ENCODE peak calls at places on chromosomes 1 and 21, in seven cellular contexts. W is A673, I is heart left ventricle, E is adrenal gland, L is HCT116, O is vagina, K is HAP-1. M is an unnamed sample.

GRCh38 chr1:181390350-181391080 is 92.8 kb upstream of the CACNA1E start:
- DNase-seq in W (no peak), I (no peak), E (no peak), L (no peak), O (no peak), K (no peak), M (no peak)

GRCh38 chr1:59446257-59446901 is 149.5 kb downstream of the FGGY start:
- DNase-seq in W (peak; percentile 69), I (no peak), E (no peak), L (no peak), O (no peak), K (no peak), M (peak; percentile 29)

GRCh38 chr1:146032613-146033219 is 11.2 kb upstream of the HJV start:
- DNase-seq in W (peak; percentile 77), I (no peak), E (no peak), L (peak; percentile 48), O (no peak), K (peak; percentile 57), M (peak; percentile 62)

GRCh38 chr1:51799372-51799771 is 79.2 kb downstream of the NRDC start:
- DNase-seq in W (no peak), I (no peak), E (no peak), L (no peak), O (no peak), K (no peak), M (no peak)

GRCh38 chr1:29145739-29146437 is 22.2 kb upstream of the TMEM200B start:
- DNase-seq in W (no peak), I (no peak), E (peak; percentile 59), L (no peak), O (no peak), K (no peak), M (no peak)

GRCh38 chr1:10338047-10338446 is 60.8 kb upstream of the PGD start:
- DNase-seq in W (peak; percentile 59), I (peak; percentile 52), E (peak; percentile 53), L (peak; percentile 16), O (no peak), K (peak; percentile 22), M (peak; percentile 61)

GRCh38 chr1:224684920-224685547 is 68.9 kb downstream of the CNIH3 start:
- DNase-seq in W (peak; percentile 56), I (no peak), E (peak; percentile 41), L (no peak), O (no peak), K (peak; percentile 30), M (no peak)

GRCh38 chr1:185526318-185527307 is 207.6 kb upstream of the HMCN1 start:
- DNase-seq in W (no peak), I (no peak), E (no peak), L (no peak), O (no peak), K (no peak), M (no peak)

GRCh38 chr1:117095237-117095636 is 26.3 kb downstream of the TRIM45 start:
- DNase-seq in W (peak; percentile 56), I (no peak), E (no peak), L (no peak), O (no peak), K (no peak), M (no peak)

GRCh38 chr21:29658934-29659203 is 280.9 kb downstream of the GRIK1 start:
- DNase-seq in W (no peak), I (no peak), E (no peak), L (no peak), O (no peak), K (no peak), M (no peak)

GRCh38 chr1:177883581-177883980 is 86.3 kb downstream of the SEC16B start:
- DNase-seq in W (no peak), I (no peak), E (no peak), L (no peak), O (no peak), K (no peak), M (no peak)

GRCh38 chr1:117284408-117285215 is 73.9 kb upstream of the VTCN1 start:
- DNase-seq in W (peak; percentile 80), I (no peak), E (peak; percentile 21), L (peak; percentile 57), O (no peak), K (peak; percentile 68), M (peak; percentile 88)

GRCh38 chr1:10979483-10979920 is 33.0 kb upstream of the TARDBP start:
- DNase-seq in W (no peak), I (peak; percentile 65), E (no peak), L (no peak), O (no peak), K (peak; percentile 8), M (no peak)

GRCh38 chr1:209743145-209743482 is 12.7 kb upstream of the TRAF3IP3 start:
- DNase-seq in W (no peak), I (peak; percentile 70), E (peak; percentile 52), L (no peak), O (no peak), K (no peak), M (no peak)

GRCh38 chr1:98723574-98723973 is 62.1 kb downstream of the SNX7 start:
- DNase-seq in W (no peak), I (no peak), E (no peak), L (no peak), O (no peak), K (no peak), M (no peak)

GRCh38 chr1:231265379-231265778 is 24.4 kb downstream of the GNPAT start:
- DNase-seq in W (no peak), I (no peak), E (no peak), L (no peak), O (no peak), K (no peak), M (no peak)

GRCh38 chr1:2258996-2259395 is 30.9 kb downstream of the SKI start:
- DNase-seq in W (no peak), I (no peak), E (no peak), L (no peak), O (no peak), K (no peak), M (no peak)

GRCh38 chr1:6343506-6344405 is 49.8 kb downstream of the ACOT7 start:
- DNase-seq in W (peak; percentile 87), I (peak; percentile 67), E (peak; percentile 76), L (peak; percentile 45), O (no peak), K (peak; percentile 36), M (peak; percentile 78)

GRCh38 chr1:32208891-32209309 is at the start of gene DCDC2B:
- DNase-seq in W (peak; percentile 46), I (peak; percentile 63), E (peak; percentile 80), L (no peak), O (no peak), K (no peak), M (peak; percentile 62)

GRCh38 chr1:21706151-21706835 is 37.1 kb upstream of the RAP1GAP start:
- DNase-seq in W (peak; percentile 76), I (no peak), E (no peak), L (no peak), O (no peak), K (peak; percentile 57), M (peak; percentile 79)

GRCh38 chr1:15755021-15755642 is 3.5 kb upstream of the FBLIM1 start:
- DNase-seq in W (no peak), I (no peak), E (no peak), L (no peak), O (no peak), K (no peak), M (no peak)

GRCh38 chr1:235601087-235601486 is 48.5 kb downstream of the GNG4 start:
- DNase-seq in W (peak; percentile 22), I (no peak), E (peak; percentile 46), L (no peak), O (no peak), K (peak; percentile 20), M (peak; percentile 41)

GRCh38 chr1:51642739-51643142 is 25.8 kb downstream of the OSBPL9 start:
- DNase-seq in W (peak; percentile 45), I (no peak), E (no peak), L (no peak), O (no peak), K (peak; percentile 72), M (peak; percentile 76)

GRCh38 chr1:112393634-112393976 is 2.4 kb upstream of the CTTNBP2NL start:
- DNase-seq in W (no peak), I (peak; percentile 43), E (peak; percentile 30), L (no peak), O (no peak), K (no peak), M (no peak)
- H3K4me1 ChIP-seq in W (peaks cover 44% of the 10 kb centered on the region), I (peaks cover 73% of the 10 kb centered on the region), E (peaks cover 50% of the 10 kb centered on the region), L (peaks cover 53% of the 10 kb centered on the region), O (peaks cover 65% of the 10 kb centered on the region), K (peaks cover 31% of the 10 kb centered on the region), M (peaks cover 2% of the 10 kb centered on the region)

DNA sequence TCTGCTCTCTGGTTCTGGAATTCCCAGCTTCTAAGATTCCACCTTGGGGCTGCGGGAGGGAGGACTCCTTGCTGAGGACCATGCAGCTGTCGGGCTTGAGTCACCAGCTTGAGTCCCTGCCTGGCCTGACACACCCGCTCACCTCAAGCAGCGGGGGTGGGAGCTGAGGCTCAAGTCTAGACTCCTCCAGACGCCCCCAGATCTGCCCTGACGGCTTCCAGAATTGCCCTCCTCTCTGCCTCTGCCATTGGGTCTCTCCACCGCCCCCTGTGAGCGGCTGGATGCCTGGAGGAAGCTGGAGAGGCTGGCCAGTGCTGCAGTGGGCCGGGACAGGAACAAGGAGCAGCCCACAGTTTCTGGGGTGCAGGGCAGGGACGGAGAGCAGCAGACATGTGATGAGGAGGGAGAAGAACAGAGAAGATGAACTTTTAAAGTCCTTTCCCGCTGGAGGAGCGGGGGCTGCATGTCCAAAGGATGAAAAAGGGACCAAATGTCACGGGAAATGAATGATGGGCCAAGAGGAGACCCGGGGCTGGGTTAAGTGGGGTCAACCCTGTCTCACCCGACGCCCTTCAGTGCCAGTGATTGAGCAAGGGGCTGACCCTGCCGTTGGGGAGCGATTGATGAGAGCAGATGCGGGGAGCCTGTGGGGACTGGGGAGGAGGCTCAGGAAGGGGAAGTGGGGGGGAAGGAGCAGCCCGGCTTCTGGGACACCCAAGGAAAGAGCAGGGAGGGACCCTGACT is 13.5 kb downstream of the CRABP2 start:
- DNase-seq in W (no peak), I (no peak), E (no peak), L (no peak), O (no peak), K (peak; percentile 2), M (peak; percentile 77)
- H3K4me1 ChIP-seq in W (peaks cover 22% of the 10 kb centered on the region), I (peaks cover 19% of the 10 kb centered on the region), E (peaks cover 7% of the 10 kb centered on the region), L (peaks cover 70% of the 10 kb centered on the region), O (peaks cover 57% of the 10 kb centered on the region), K (peaks cover 28% of the 10 kb centered on the region), M (peaks cover 31% of the 10 kb centered on the region)

GRCh38 chr1:154952664-154953063 is 3.2 kb downstream of the PBXIP1 start:
- DNase-seq in W (no peak), I (no peak), E (peak; percentile 70), L (no peak), O (no peak), K (no peak), M (no peak)

GRCh38 chr1:154954541-154954940 is 1.4 kb downstream of the PBXIP1 start:
- DNase-seq in W (no peak), I (no peak), E (peak; percentile 19), L (no peak), O (no peak), K (no peak), M (no peak)

GRCh38 chr1:154953611-154954038 is 2.3 kb downstream of the PBXIP1 start:
- DNase-seq in W (no peak), I (no peak), E (peak; percentile 39), L (no peak), O (no peak), K (no peak), M (no peak)

GRCh38 chr1:154955039-154955717 is 721 bp downstream of the PBXIP1 start:
- DNase-seq in W (no peak), I (peak; percentile 38), E (peak; percentile 74), L (no peak), O (no peak), K (peak; percentile 45), M (peak; percentile 95)

GRCh38 chr1:154951901-154952657 is 3.8 kb downstream of the PBXIP1 start:
- DNase-seq in W (no peak), I (no peak), E (peak; percentile 40), L (no peak), O (no peak), K (no peak), M (no peak)
- H3K4me1 ChIP-seq in W (peaks cover 13% of the 10 kb centered on the region), I (peaks cover 42% of the 10 kb centered on the region), E (peaks cover 58% of the 10 kb centered on the region), L (peaks cover 22% of the 10 kb centered on the region), O (peaks cover 38% of the 10 kb centered on the region), K (peaks cover 19% of the 10 kb centered on the region), M (peaks cover 5% of the 10 kb centered on the region)

GRCh38 chr1:150972417-150972940 is 2.2 kb downstream of the CERS2 start:
- DNase-seq in W (no peak), I (no peak), E (no peak), L (no peak), O (no peak), K (no peak), M (no peak)
- H3K4me1 ChIP-seq in W (peaks cover 37% of the 10 kb centered on the region), I (peaks cover 57% of the 10 kb centered on the region), E (peaks cover 53% of the 10 kb centered on the region), L (peaks cover 53% of the 10 kb centered on the region), O (peaks cover 49% of the 10 kb centered on the region), K (peaks cover 24% of the 10 kb centered on the region), M (peaks cover 31% of the 10 kb centered on the region)